ENCODE peak calls at places on chromosomes 12 and 14, in eight cellular contexts. S is left ventricle myocardium superior; Y is NB4; G is T-helper 1 cell; W is NAMALWA; L is stimulated activated CD4-positive, alpha-beta T cell treated with anti-CD3 and anti-CD28 coated beads, TNF-alpha, amount 100 ng/mL, for 48 hours; M is colonic mucosa; C is effector memory CD8-positive, alpha-beta T cell. I is an unnamed sample.

GRCh38 chr14:76686646-76687045 is 74.6 kb upstream of the VASH1 start:
- DNase-seq in S (no peak), Y (no peak), G (no peak), W (no peak), L (no peak), M (no peak), C (no peak), I (no peak)

GRCh38 chr14:101628471-101628966 is 67.2 kb downstream of the DIO3 start:
- DNase-seq in S (peak; percentile 87), Y (peak; percentile 77), G (peak; percentile 66), W (peak; percentile 78), L (peak; percentile 53), M (peak; percentile 73), C (peak; percentile 67), I (peak; percentile 80)

GRCh38 chr14:23115492-23115850 is 3.6 kb downstream of the CEBPE start:
- DNase-seq in S (no peak), Y (no peak), G (no peak), W (no peak), L (no peak), M (no peak), C (no peak), I (no peak)

GRCh38 chr14:100282766-100283419 is 23.4 kb downstream of the SLC25A29 start:
- DNase-seq in S (no peak), Y (no peak), G (no peak), W (no peak), L (no peak), M (no peak), C (no peak), I (no peak)

GRCh38 chr12:64819816-64820402 is 4.5 kb upstream of the TBC1D30 start:
- DNase-seq in S (no peak), Y (peak; percentile 62), G (no peak), W (no peak), L (no peak), M (no peak), C (no peak), I (no peak)

GRCh38 chr12:31880340-31880739 is 78.9 kb upstream of the RESF1 start:
- DNase-seq in S (no peak), Y (no peak), G (no peak), W (no peak), L (no peak), M (no peak), C (no peak), I (no peak)

GRCh38 chr12:65894127-65894526 is 69.8 kb downstream of the HMGA2 start:
- DNase-seq in S (no peak), Y (no peak), G (no peak), W (no peak), L (no peak), M (no peak), C (no peak), I (no peak)

GRCh38 chr12:64714551-64714968 is 44.6 kb downstream of the GNS start:
- DNase-seq in S (no peak), Y (peak; percentile 21), G (peak; percentile 70), W (no peak), L (no peak), M (no peak), C (peak; percentile 22), I (no peak)

GRCh38 chr14:56145965-56146364 is 27.8 kb downstream of the PELI2 start:
- DNase-seq in S (no peak), Y (no peak), G (peak; percentile 70), W (no peak), L (no peak), M (no peak), C (no peak), I (no peak)

GRCh38 chr14:93007225-93007997 is 84.5 kb downstream of the CHGA start:
- DNase-seq in S (peak; percentile 60), Y (peak; percentile 37), G (no peak), W (no peak), L (no peak), M (peak; percentile 56), C (no peak), I (no peak)

GRCh38 chr14:44833376-44833775 is 128.4 kb downstream of the KLHL28 start:
- DNase-seq in S (no peak), Y (no peak), G (no peak), W (no peak), L (no peak), M (no peak), C (no peak), I (no peak)

GRCh38 chr12:94534761-94535613 is 75.3 kb upstream of the CEP83 start:
- DNase-seq in S (no peak), Y (no peak), G (peak; percentile 36), W (no peak), L (no peak), M (no peak), C (no peak), I (no peak)

GRCh38 chr12:108642269-108642870 is 8.7 kb upstream of the SELPLG start:
- DNase-seq in S (no peak), Y (no peak), G (no peak), W (peak; percentile 96), L (no peak), M (no peak), C (no peak), I (no peak)